ENCODE peak calls at places on chromosomes 6 and 20, in four cellular contexts. Q, T, R and C are unnamed samples.

GRCh38 chr6:39887692-39888450 is 46.4 kb downstream of the MOCS1 start:
- DNase-seq in R (peak), Q (peak), T (peak), C (peak)

GRCh38 chr6:39276379-39276995 is 37.7 kb downstream of the KCNK17 start:
- DNase-seq in T (no peak), Q (no peak), R (no peak), C (no peak)

GRCh38 chr20:60046011-60046413 is 87.8 kb downstream of the CDH26 start:
- DNase-seq in T (no peak), R (no peak), Q (peak), C (no peak)

GRCh38 chr20:24589381-24589780 is 120.0 kb downstream of the SYNDIG1 start:
- DNase-seq in R (no peak), Q (peak), T (peak), C (no peak)

GRCh38 chr6:32973934-32974333 is 5.5 kb downstream of the BRD2 start:
- DNase-seq in Q (no peak), R (no peak), T (no peak), C (no peak)

GRCh38 chr20:43690943-43691598 is 24.2 kb downstream of the MYBL2 start:
- DNase-seq in T (no peak), Q (no peak), R (no peak), C (no peak)

GRCh38 chr20:1281279-1282057 is 15.4 kb downstream of the SNPH start:
- DNase-seq in Q (peak), T (peak), R (no peak), C (no peak)

GRCh38 chr20:34017610-34018009 is 23.9 kb downstream of the RALY start:
- DNase-seq in Q (no peak), T (no peak), R (no peak), C (no peak)

GRCh38 chr20:62238569-62239277 is 402 bp downstream of the OSBPL2 start:
- DNase-seq in T (no peak), Q (no peak), R (no peak), C (no peak)

GRCh38 chr6:89400912-89401399 is 11.1 kb downstream of the RRAGD start:
- DNase-seq in T (no peak), R (no peak), Q (no peak), C (no peak)

GRCh38 chr6:138545621-138545980 is 46.3 kb upstream of the NHSL1 start:
- DNase-seq in R (peak), T (peak), Q (no peak), C (peak)

GRCh38 chr6:53294095-53294494 is 54.7 kb downstream of the ELOVL5 start:
- DNase-seq in Q (no peak), T (no peak), R (no peak), C (no peak)

GRCh38 chr6:56946368-56946767 is 8.5 kb upstream of the BEND6 start:
- DNase-seq in T (no peak), Q (no peak), R (no peak), C (no peak)

GRCh38 chr6:149963212-149963461 is 606 bp upstream of the ULBP1 start:
- DNase-seq in T (peak), Q (no peak), R (no peak), C (no peak)

GRCh38 chr6:139402935-139403386 is 28.5 kb upstream of the CITED2 start:
- DNase-seq in Q (no peak), R (peak), T (no peak), C (no peak)

GRCh38 chr6:79353226-79353625 is 118.7 kb upstream of the HMGN3 start:
- DNase-seq in Q (no peak), R (no peak), T (no peak), C (no peak)

DNA sequence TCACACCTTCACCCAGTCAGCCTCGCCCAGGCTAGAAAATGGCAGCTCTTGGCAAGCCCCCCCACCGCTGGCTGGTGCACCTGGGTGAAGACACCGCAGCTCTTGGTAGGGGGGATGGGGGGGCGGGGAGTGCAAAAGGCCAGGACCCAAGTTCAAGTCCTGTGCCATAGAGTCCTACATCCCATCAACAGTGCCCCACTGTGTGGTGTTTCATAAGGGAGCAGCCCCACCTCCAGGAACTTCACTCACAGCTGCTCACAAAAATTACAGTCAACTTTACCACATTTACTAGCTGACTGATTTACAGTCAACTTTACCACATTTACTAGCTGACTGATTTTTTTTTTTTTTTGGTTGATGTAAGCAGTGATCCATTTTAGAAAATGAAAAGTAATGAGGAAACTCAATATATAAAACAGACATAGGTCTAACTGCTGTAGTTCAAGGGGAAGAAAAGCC is 209.0 kb upstream of the SNX9 start:
- DNase-seq in Q (no peak), R (no peak), T (no peak), C (no peak)
- TF ChIP-seq CTCF in Q (no peak), R (no peak), T (no peak), C (no peak)

GRCh38 chr6:16518265-16518664 is 243.0 kb downstream of the ATXN1 start:
- DNase-seq in T (no peak), Q (no peak), R (no peak), C (no peak)
- TF ChIP-seq CTCF in T (no peak), Q (no peak), R (no peak), C (no peak)

GRCh38 chr6:135604035-135604865 is 106.7 kb upstream of the AHI1 start:
- DNase-seq in T (no peak), R (no peak), Q (no peak), C (no peak)
- TF ChIP-seq CTCF in T (no peak), R (no peak), Q (no peak), C (no peak)

DNA sequence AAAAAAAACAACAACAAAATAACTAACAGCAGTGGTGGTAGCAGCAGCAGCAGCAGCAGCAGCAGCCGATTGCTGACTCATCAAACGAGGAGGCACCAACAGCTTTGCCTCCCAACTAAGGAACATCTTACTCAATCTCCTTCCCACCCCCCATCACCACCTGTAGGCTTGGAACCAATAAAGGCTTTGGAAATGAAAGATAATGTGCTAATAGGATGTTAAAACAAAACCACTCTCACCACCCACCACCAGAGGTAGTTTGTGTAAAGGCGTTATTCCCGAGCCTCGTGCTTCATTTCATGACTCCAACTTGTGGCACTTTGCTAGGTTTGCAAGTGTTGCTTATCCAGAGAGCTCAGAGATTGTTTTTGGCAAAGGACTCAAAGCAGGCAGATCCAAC is 346.5 kb downstream of the CD83 start:
- DNase-seq in R (no peak), Q (no peak), T (no peak), C (no peak)
- TF ChIP-seq CTCF in R (no peak), Q (no peak), T (no peak), C (no peak)

GRCh38 chr6:142336183-142336582 is 34.4 kb downstream of the ADGRG6 start:
- DNase-seq in R (no peak), Q (no peak), T (no peak), C (no peak)

GRCh38 chr6:142339969-142340368 is 38.2 kb downstream of the ADGRG6 start:
- DNase-seq in Q (no peak), R (no peak), T (no peak), C (no peak)

GRCh38 chr6:142336787-142337186 is 35.0 kb downstream of the ADGRG6 start:
- DNase-seq in Q (no peak), R (no peak), T (no peak), C (no peak)

GRCh38 chr6:142342986-142343385 is 41.2 kb downstream of the ADGRG6 start:
- DNase-seq in Q (no peak), T (no peak), R (no peak), C (no peak)

GRCh38 chr6:142341855-142342330 is 40.1 kb downstream of the ADGRG6 start:
- DNase-seq in R (no peak), Q (no peak), T (no peak), C (no peak)
- TF ChIP-seq CTCF in R (no peak), Q (no peak), T (no peak), C (no peak)

GRCh38 chr20:12391099-12391498 is 473.4 kb downstream of the BTBD3 start:
- DNase-seq in T (no peak), Q (no peak), R (no peak), C (no peak)

GRCh38 chr20:12395404-12396159 is 477.9 kb downstream of the BTBD3 start:
- DNase-seq in T (no peak), Q (no peak), R (no peak), C (no peak)

DNA sequence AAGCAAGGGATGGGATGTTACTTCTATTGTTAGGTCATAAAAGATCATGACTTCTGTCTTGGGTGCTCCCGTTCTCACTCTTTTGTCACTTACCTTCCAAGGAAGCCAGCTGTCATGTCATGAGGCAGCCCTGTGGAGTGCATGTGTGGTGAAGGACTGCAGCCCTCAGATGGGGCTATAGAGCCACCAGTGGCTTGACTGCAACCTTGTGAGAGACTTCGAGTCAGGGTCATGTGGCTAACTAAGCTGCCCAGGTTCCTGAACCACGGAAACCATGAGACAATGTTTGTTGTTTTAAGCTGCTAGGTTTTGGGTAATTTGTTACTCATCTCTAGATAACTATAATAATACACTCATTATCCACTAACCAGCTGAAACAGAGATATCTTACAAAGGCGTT is 477.1 kb downstream of the BTBD3 start:
- DNase-seq in T (no peak), R (no peak), Q (no peak), C (no peak)
- TF ChIP-seq CTCF in T (no peak), R (no peak), Q (no peak), C (no peak)

DNA sequence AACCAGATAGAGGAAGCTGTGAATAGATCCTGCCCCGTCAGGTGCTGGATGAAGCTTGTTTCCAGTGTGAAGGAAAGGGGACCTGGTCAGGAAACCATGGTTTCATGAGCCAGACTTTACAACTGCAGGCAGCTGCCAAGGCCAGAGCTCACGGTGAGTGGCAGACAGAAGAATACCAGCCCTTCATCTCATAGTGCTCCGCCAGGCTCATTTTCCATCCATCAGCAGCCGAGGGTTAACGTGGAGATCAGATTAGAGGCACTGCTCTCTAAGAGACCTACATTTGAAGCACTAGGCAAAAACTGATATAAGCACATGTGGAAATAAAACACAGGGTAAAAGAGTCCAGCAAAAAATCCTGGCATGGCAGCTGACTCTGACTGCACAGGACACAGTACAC is 172.4 kb downstream of the CD24 start:
- DNase-seq in Q (no peak), T (no peak), R (no peak), C (no peak)
- TF ChIP-seq CTCF in Q (no peak), T (no peak), R (no peak), C (no peak)

DNA sequence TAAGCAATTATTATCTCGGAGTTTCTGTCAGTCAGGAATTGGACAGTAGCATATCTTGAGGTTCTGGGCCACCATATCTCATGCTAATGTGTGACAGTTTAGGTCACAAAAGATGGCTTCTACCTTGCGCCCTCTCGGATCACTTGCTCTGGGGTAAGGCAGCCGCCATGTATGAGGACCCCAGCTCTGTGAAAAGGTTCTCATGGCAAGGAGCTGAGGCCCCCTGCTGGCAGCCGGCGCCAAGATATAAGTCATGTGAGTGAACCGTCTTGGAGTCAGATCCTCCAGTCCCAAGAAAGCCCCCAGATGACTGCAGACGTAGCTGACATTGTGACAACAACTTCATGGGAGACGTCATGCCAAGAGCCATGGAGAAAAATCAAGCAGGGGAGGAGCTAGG is 670.8 kb downstream of the KIF16B start:
- DNase-seq in Q (no peak), R (no peak), T (no peak), C (no peak)
- TF ChIP-seq CTCF in Q (no peak), R (no peak), T (no peak), C (no peak)